ENCODE peak calls at places on chromosomes 16 and 17, in six cellular contexts. M, X, V, Y, R and F are unnamed samples.

GRCh38 chr16:11916524-11917285 is 949 bp upstream of the GSPT1 start:
- DNase-seq in Y (no peak), M (peak; percentile 25), X (no peak), R (peak; percentile 85), V (no peak), F (peak; percentile 13)

GRCh38 chr16:67989322-67990017 is 9.2 kb upstream of the DPEP3 start:
- DNase-seq in M (no peak), V (no peak), Y (no peak), X (no peak), R (no peak), F (no peak)

GRCh38 chr17:73340093-73340596 is 28.3 kb upstream of the CDC42EP4 start:
- DNase-seq in V (no peak), R (no peak), Y (no peak), X (no peak), M (peak; percentile 93), F (no peak)

GRCh38 chr16:48535831-48536599 is 74.0 kb downstream of the N4BP1 start:
- DNase-seq in R (no peak), M (peak; percentile 62), V (no peak), Y (peak; percentile 30), X (no peak), F (no peak)

GRCh38 chr17:36117505-36118382 is 14.1 kb downstream of the CCL4 start:
- DNase-seq in R (no peak), M (peak; percentile 8), V (peak; percentile 6), Y (no peak), X (no peak), F (no peak)

GRCh38 chr17:76784926-76785325 is 47.0 kb downstream of the MFSD11 start:
- DNase-seq in R (no peak), M (no peak), X (no peak), V (no peak), Y (no peak), F (no peak)

GRCh38 chr16:492211-492875 is 35.2 kb upstream of the CAPN15 start:
- DNase-seq in X (no peak), R (no peak), M (no peak), V (no peak), Y (no peak), F (no peak)

GRCh38 chr17:28324272-28324745 is 5.3 kb downstream of the TMEM97 start:
- DNase-seq in M (no peak), V (no peak), Y (no peak), R (no peak), X (no peak), F (no peak)

GRCh38 chr16:3003582-3004270 is 9.0 kb upstream of the CLDN9 start:
- DNase-seq in V (peak; percentile 94), X (peak; percentile 91), M (peak; percentile 99), Y (peak; percentile 94), R (peak; percentile 99), F (peak; percentile 99)

GRCh38 chr17:12866244-12866643 is 76.9 kb downstream of the ARHGAP44 start:
- DNase-seq in M (no peak), R (no peak), Y (no peak), X (no peak), V (no peak), F (no peak)

GRCh38 chr17:3683054-3683511 is 12.9 kb downstream of the P2RX5 start:
- DNase-seq in R (peak; percentile 28), Y (peak; percentile 88), X (no peak), V (no peak), M (peak; percentile 45), F (no peak)

GRCh38 chr17:65656390-65657250 is 95.2 kb upstream of the AXIN2 start:
- DNase-seq in X (no peak), M (no peak), R (no peak), Y (no peak), V (peak; percentile 2), F (no peak)

GRCh38 chr16:57941016-57941656 is 29.8 kb downstream of the CNGB1 start:
- DNase-seq in X (no peak), Y (no peak), V (no peak), M (peak; percentile 86), R (no peak), F (peak; percentile 40)

GRCh38 chr16:4373909-4374742 is 2.5 kb downstream of the VASN start:
- DNase-seq in X (no peak), M (peak; percentile 92), R (no peak), Y (peak; percentile 71), V (no peak), F (peak; percentile 11)

GRCh38 chr17:10067446-10068143 is 130.8 kb downstream of the GAS7 start:
- DNase-seq in M (no peak), X (no peak), R (no peak), Y (no peak), V (no peak), F (no peak)

GRCh38 chr16:86528061-86528929 is 18.0 kb downstream of the FOXF1 start:
- DNase-seq in V (no peak), X (no peak), M (no peak), Y (no peak), R (no peak), F (no peak)

GRCh38 chr16:73047536-73048291 is at the start of gene ZFHX3:
- DNase-seq in X (no peak), R (peak; percentile 50), Y (peak; percentile 54), V (no peak), M (peak; percentile 87), F (peak; percentile 11)

GRCh38 chr16:66740010-66740409 is 11.4 kb downstream of the DYNC1LI2 start:
- DNase-seq in V (no peak), Y (peak; percentile 71), M (peak; percentile 52), X (no peak), R (peak; percentile 1), F (no peak)

GRCh38 chr16:10868562-10869469 is 8.2 kb upstream of the CIITA start:
- DNase-seq in X (no peak), Y (no peak), V (no peak), M (no peak), R (no peak), F (no peak)

GRCh38 chr17:76523084-76524037 is 14.1 kb downstream of the CYGB start:
- DNase-seq in V (peak; percentile 77), Y (peak; percentile 94), M (peak; percentile 78), X (peak; percentile 31), R (peak; percentile 70), F (peak; percentile 14)

GRCh38 chr17:46191332-46192210 is 1.7 kb downstream of the KANSL1 start:
- DNase-seq in V (no peak), M (peak; percentile 47), Y (peak; percentile 71), R (peak; percentile 40), X (peak; percentile 48), F (peak; percentile 18)

GRCh38 chr17:28271431-28271830 is 47.6 kb upstream of the TMEM97 start:
- DNase-seq in R (no peak), X (no peak), V (no peak), Y (no peak), M (no peak), F (no peak)

GRCh38 chr17:66373944-66374817 is 71.8 kb downstream of the PRKCA start:
- DNase-seq in M (peak; percentile 75), V (peak; percentile 2), Y (no peak), X (no peak), R (peak; percentile 47), F (no peak)

GRCh38 chr17:65953316-65954147 is 238.4 kb downstream of the CEP112 start:
- DNase-seq in M (no peak), X (no peak), Y (no peak), R (peak; percentile 8), V (no peak), F (no peak)

GRCh38 chr17:16877102-16877501 is 94.8 kb downstream of the TNFRSF13B start:
- DNase-seq in M (no peak), X (no peak), V (no peak), Y (no peak), R (no peak), F (no peak)

GRCh38 chr16:53132406-53132805 is 77.6 kb downstream of the CHD9 start:
- DNase-seq in R (no peak), M (no peak), Y (no peak), X (no peak), V (no peak), F (no peak)